ENCODE peak calls at places on chromosomes 13 and 19, in four cellular contexts. X is SK-N-SH, O is K562, E is GM12878. S is an unnamed sample.

GRCh38 chr19:17020823-17021222 is 5.8 kb downstream of the CPAMD8 start:
- DNase-seq in X (no peak), O (peak; percentile 65), E (no peak), S (no peak)

GRCh38 chr19:14048439-14049153 is 13.3 kb downstream of the PALM3 start:
- DNase-seq in X (peak; percentile 83), O (peak; percentile 77), E (no peak), S (peak; percentile 92)

GRCh38 chr19:7554990-7555864 is 19.7 kb downstream of the PNPLA6 start:
- DNase-seq in X (peak; percentile 91), O (peak; percentile 88), E (no peak), S (peak; percentile 92)

GRCh38 chr19:39704181-39705044 is at the start of gene LGALS14:
- DNase-seq in X (no peak), O (no peak), E (no peak), S (no peak)

GRCh38 chr19:46952874-46953273 is 66.8 kb upstream of the NPAS1 start:
- DNase-seq in X (no peak), O (no peak), E (no peak), S (no peak)

GRCh38 chr19:55005684-55006488 is 32.2 kb downstream of the GP6 start:
- DNase-seq in X (peak; percentile 46), O (peak; percentile 82), E (peak; percentile 64), S (no peak)

GRCh38 chr19:11425719-11426457 is 6.8 kb upstream of the RGL3 start:
- DNase-seq in X (peak; percentile 72), O (peak; percentile 69), E (no peak), S (peak; percentile 76)

GRCh38 chr13:111278258-111278657 is 42.2 kb upstream of the TEX29 start:
- DNase-seq in X (no peak), O (no peak), E (no peak), S (no peak)

GRCh38 chr19:23440791-23441190 is 45.5 kb upstream of the ZNF91 start:
- DNase-seq in X (peak; percentile 39), O (peak; percentile 26), E (no peak), S (peak; percentile 66)

GRCh38 chr19:10422846-10423245 is 2.5 kb downstream of the PDE4A start:
- DNase-seq in X (peak; percentile 25), O (no peak), E (no peak), S (no peak)

GRCh38 chr13:110404321-110404720 is 97.2 kb downstream of the COL4A2 start:
- DNase-seq in X (no peak), O (no peak), E (no peak), S (no peak)

GRCh38 chr19:38044267-38045111 is 137.5 kb downstream of the SIPA1L3 start:
- DNase-seq in X (no peak), O (no peak), E (no peak), S (no peak)

GRCh38 chr13:90447735-90448103 is 899.8 kb upstream of the MIR17HG start:
- DNase-seq in X (no peak), O (no peak), E (no peak), S (no peak)

GRCh38 chr19:41478875-41479756 is 36.2 kb downstream of the ERICH4 start:
- DNase-seq in X (no peak), O (no peak), E (no peak), S (no peak)

GRCh38 chr19:15934332-15935078 is at the start of gene CYP4F11:
- DNase-seq in X (no peak), O (no peak), E (no peak), S (no peak)

GRCh38 chr19:7550987-7551761 is 15.7 kb downstream of the PNPLA6 start:
- DNase-seq in X (peak; percentile 98), O (peak; percentile 89), E (no peak), S (peak; percentile 95)

GRCh38 chr13:46831588-46832194 is 34.7 kb upstream of the ESD start:
- DNase-seq in X (peak; percentile 33), O (peak; percentile 26), E (no peak), S (peak; percentile 44)

GRCh38 chr13:59522652-59523051 is 641.1 kb downstream of the DIAPH3 start:
- DNase-seq in X (no peak), O (no peak), E (no peak), S (no peak)

GRCh38 chr13:95269756-95270155 is 31.5 kb downstream of the ABCC4 start:
- DNase-seq in X (no peak), O (no peak), E (no peak), S (no peak)

GRCh38 chr13:34750078-34750703 is 191.9 kb upstream of the NBEA start:
- DNase-seq in X (peak; percentile 52), O (no peak), E (no peak), S (peak; percentile 66)

GRCh38 chr13:34748078-34748477 is 194.0 kb upstream of the NBEA start:
- DNase-seq in X (no peak), O (no peak), E (no peak), S (no peak)

GRCh38 chr13:34747507-34747906 is 194.6 kb upstream of the NBEA start:
- DNase-seq in X (no peak), O (no peak), E (no peak), S (no peak)

GRCh38 chr13:34749046-34749445 is 193.0 kb upstream of the NBEA start:
- DNase-seq in X (no peak), O (no peak), E (no peak), S (no peak)

GRCh38 chr13:34748561-34748960 is 193.5 kb upstream of the NBEA start:
- DNase-seq in X (no peak), O (no peak), E (no peak), S (no peak)
- TF ChIP-seq USF1 in X (no peak), O (no peak), E (no peak), S (no peak)

DNA sequence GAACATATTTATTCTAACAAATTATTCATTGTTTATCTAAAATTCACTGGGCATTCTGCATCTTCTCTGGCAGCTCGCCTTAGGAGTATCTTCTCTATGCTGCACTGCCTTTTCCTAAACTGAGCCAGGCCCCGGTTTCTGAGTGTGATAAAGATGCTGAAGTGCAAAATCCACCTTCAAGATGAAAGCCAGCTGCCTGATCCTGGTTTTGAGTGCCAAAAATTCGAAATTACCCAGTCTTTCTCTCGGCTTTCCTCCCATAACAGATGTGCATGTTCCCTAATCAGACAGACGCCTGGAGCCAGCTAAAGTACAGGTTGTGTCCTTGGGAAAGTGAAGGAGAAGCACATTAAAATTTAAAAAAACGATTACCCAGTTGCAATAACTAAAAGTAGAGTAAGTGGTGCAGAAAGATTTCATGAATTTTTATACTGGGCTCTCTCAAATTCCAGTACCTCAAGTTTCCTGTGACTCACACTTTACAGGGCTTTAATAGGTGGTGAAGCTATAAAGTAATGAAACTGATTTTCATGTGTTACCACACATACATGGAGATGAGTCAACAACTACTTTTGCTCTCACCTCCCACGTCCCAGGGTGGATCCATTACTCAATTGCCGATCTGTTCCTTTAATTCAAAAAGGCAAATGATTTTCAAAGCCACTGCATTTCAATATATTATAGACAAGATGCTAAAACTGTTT is 65.0 kb upstream of the GTF2F2 start:
- DNase-seq in X (no peak), O (no peak), E (peak; percentile 24), S (no peak)
- TF ChIP-seq USF1 in X (no peak), O (no peak), E (no peak), S (no peak)

DNA sequence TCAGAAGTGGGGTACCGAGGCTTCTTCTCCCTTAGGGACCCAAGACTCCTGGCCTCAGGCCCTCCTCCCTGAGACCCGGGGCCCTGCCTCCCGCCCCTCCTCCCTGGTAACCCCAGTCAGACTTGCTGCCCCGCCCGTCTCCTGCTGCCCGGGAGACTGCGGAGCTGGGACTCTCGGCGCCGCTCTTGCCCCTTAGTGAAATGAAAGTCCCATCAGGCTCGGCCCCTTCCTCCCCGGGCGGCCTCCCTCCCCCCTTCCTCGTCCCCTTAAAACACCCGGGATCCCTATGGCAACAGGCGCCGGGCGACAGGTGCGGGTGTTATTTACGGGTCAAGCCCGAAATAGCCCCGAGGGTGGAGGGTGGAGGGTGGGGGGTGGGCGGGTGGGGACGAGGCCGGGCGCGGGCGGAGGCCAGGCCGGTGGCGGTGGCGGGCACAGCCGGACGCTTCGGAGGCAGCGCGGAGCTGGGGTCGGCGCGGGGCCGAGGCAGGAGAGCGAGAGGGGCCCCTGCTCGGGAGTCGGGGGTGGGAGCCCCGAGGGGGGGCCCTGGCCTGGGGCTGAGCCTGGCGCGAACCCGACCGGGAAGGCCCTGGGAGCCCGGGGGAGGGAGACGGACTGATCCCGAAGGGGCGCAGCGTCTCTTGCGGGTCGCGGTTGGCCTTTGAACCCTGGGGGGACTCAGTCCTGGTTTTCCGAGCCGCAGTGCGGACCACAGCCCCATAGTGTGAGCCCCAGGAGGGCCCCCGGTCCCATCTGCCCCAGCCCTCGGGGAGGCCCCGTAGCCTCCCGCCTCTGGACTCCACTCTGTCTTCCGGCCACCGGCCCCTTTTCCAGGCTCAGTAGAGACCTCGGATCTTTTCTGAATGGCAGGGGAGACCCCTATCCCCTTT is at the start of gene CACNG6:
- DNase-seq in X (peak; percentile 73), O (peak; percentile 20), E (no peak), S (peak; percentile 69)
- TF ChIP-seq USF1 in X (no peak), O (no peak), E (no peak), S (no peak)

GRCh38 chr13:114224201-114224600 is 10.5 kb upstream of the CDC16 start:
- DNase-seq in X (no peak), O (no peak), E (no peak), S (no peak)

GRCh38 chr13:114225610-114226009 is 9.1 kb upstream of the CDC16 start:
- DNase-seq in X (peak; percentile 37), O (no peak), E (no peak), S (no peak)

GRCh38 chr13:114226088-114226487 is 8.6 kb upstream of the CDC16 start:
- DNase-seq in X (peak; percentile 52), O (no peak), E (no peak), S (no peak)

GRCh38 chr13:114219406-114219805 is 15.3 kb upstream of the CDC16 start:
- DNase-seq in X (no peak), O (no peak), E (no peak), S (no peak)

DNA sequence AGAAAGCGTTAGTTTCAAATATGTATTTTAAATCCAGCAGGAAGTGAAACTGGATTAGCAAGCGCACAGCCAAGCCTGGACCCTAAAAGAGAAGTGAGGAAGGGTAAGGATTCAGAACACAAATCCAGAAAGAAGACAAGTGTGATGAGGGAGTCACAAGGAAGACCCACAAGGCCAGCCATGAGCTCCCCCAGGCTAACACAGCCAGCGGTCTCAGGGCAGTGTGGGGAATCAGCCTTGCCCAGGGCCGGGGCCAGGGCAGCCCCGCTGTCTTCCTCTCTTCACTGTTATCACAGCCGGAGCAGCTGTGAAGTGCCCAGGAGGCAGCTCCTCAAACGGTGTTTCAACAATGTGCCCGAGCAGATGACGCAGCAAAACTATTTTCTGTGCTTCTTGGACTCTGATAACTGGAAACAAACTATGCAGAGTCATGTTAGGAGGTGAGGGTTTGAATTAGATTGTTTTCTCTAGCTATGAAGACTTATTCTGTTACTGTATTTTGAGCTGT is 12.2 kb upstream of the CDC16 start:
- DNase-seq in X (no peak), O (peak; percentile 69), E (no peak), S (no peak)
- TF ChIP-seq USF1 in X (no peak), O (no peak), E (no peak), S (no peak)

GRCh38 chr13:42836930-42837329 is 55.5 kb downstream of the FAM216B start:
- DNase-seq in X (no peak), O (no peak), E (no peak), S (no peak)
- TF ChIP-seq USF1 in X (no peak), O (no peak), E (no peak), S (no peak)

GRCh38 chr19:18456974-18457373 is 19.0 kb upstream of the ISYNA1 start:
- DNase-seq in X (no peak), O (no peak), E (no peak), S (no peak)
- TF ChIP-seq USF1 in X (no peak), O (no peak), E (no peak), S (no peak)